ENCODE peak calls at places on chromosomes 2 and 18, in seven cellular contexts. Y is GOT3, N is astrocyte of the spinal cord, X is HEK293T, F is A549, L is neural progenitor cell, K is ureter. R is an unnamed sample.

GRCh38 chr2:211133766-211134165 is 577.4 kb downstream of the CPS1 start:
- DNase-seq in Y (no peak), N (no peak), X (no peak), F (no peak), L (peak; percentile 7), K (no peak), R (no peak)

GRCh38 chr2:225764346-225764745 is 364.8 kb downstream of the NYAP2 start:
- DNase-seq in F (no peak), L (no peak), Y (no peak), K (no peak), X (no peak), N (peak; percentile 14), R (no peak)

GRCh38 chr2:51581636-51582267 is 549.8 kb upstream of the NRXN1 start:
- DNase-seq in K (no peak), N (no peak), F (peak; percentile 1), Y (no peak), X (no peak), L (peak; percentile 6), R (no peak)

GRCh38 chr18:59265246-59266018 is 7.8 kb downstream of the RAX start:
- DNase-seq in Y (no peak), K (no peak), L (peak; percentile 88), N (no peak), F (peak; percentile 36), X (peak; percentile 72), R (no peak)

GRCh38 chr2:658426-658825 is 18.8 kb downstream of the TMEM18 start:
- DNase-seq in Y (no peak), X (no peak), K (no peak), L (no peak), F (no peak), N (no peak), R (no peak)

GRCh38 chr2:202848813-202849212 is 22.8 kb downstream of the ICA1L start:
- DNase-seq in K (peak; percentile 49), L (no peak), N (no peak), F (no peak), X (no peak), Y (no peak), R (no peak)

GRCh38 chr2:76381624-76382023 is 670.9 kb upstream of the GCFC2 start:
- DNase-seq in K (no peak), L (no peak), X (no peak), N (no peak), F (no peak), Y (no peak), R (no peak)

GRCh38 chr2:28568533-28568932 is 72.7 kb downstream of the PLB1 start:
- DNase-seq in Y (no peak), F (no peak), L (no peak), N (no peak), K (no peak), X (no peak), R (no peak)

GRCh38 chr2:2787301-2787907 is 456.3 kb upstream of the MYT1L start:
- DNase-seq in L (peak; percentile 28), N (no peak), X (no peak), F (no peak), K (no peak), Y (no peak), R (no peak)